ENCODE peak calls at places on chromosomes 16 and 17, in six cellular contexts. One of them, this sample, is unnamed.

GRCh38 chr16:1689853-1690252 is 11.8 kb downstream of the JPT2 start:
- DNase-seq in AG10803: no peak
- DNase-seq in GM18507: no peak
- DNase-seq in iris pigment epithelial cell: no peak
- DNase-seq in skeletal muscle cell: no peak
- DNase-seq in AG08395: no peak
- DNase-seq in this sample: no peak

GRCh38 chr17:7240375-7240774 is 1.1 kb upstream of the PHF23 start:
- DNase-seq in AG08395: no peak
- DNase-seq in AG10803: no peak
- DNase-seq in skeletal muscle cell: no peak
- DNase-seq in iris pigment epithelial cell: no peak
- DNase-seq in GM18507: no peak
- DNase-seq in this sample: no peak

GRCh38 chr17:47837401-47838039 is 3.6 kb downstream of the SCRN2 start:
- DNase-seq in AG08395: no peak
- DNase-seq in skeletal muscle cell: no peak
- DNase-seq in AG10803: no peak
- DNase-seq in GM18507: no peak
- DNase-seq in iris pigment epithelial cell: no peak
- DNase-seq in this sample: no peak

GRCh38 chr17:9928601-9929341 is 23.7 kb upstream of the RCVRN start:
- DNase-seq in AG10803: peak
- DNase-seq in iris pigment epithelial cell: peak
- DNase-seq in AG08395: peak
- DNase-seq in skeletal muscle cell: peak
- DNase-seq in GM18507: no peak
- DNase-seq in this sample: peak

GRCh38 chr16:47067203-47067602 is 76.5 kb downstream of the NETO2 start:
- DNase-seq in iris pigment epithelial cell: no peak
- DNase-seq in AG10803: no peak
- DNase-seq in skeletal muscle cell: no peak
- DNase-seq in AG08395: no peak
- DNase-seq in GM18507: no peak
- DNase-seq in this sample: no peak

GRCh38 chr17:12024332-12024731 is 3.7 kb downstream of the MAP2K4 start:
- DNase-seq in iris pigment epithelial cell: peak
- DNase-seq in AG08395: peak
- DNase-seq in AG10803: peak
- DNase-seq in skeletal muscle cell: peak
- DNase-seq in GM18507: no peak
- DNase-seq in this sample: no peak

GRCh38 chr16:2585651-2586081 is 47.8 kb downstream of the PDPK1 start:
- DNase-seq in AG10803: no peak
- DNase-seq in AG08395: no peak
- DNase-seq in iris pigment epithelial cell: no peak
- DNase-seq in skeletal muscle cell: no peak
- DNase-seq in GM18507: no peak
- DNase-seq in this sample: no peak

GRCh38 chr17:34542700-34543336 is 36.6 kb upstream of the TMEM132E start:
- DNase-seq in AG10803: peak
- DNase-seq in GM18507: no peak
- DNase-seq in iris pigment epithelial cell: peak
- DNase-seq in skeletal muscle cell: no peak
- DNase-seq in AG08395: peak
- DNase-seq in this sample: no peak

GRCh38 chr17:8250101-8250500 is 1.0 kb downstream of the PFAS start:
- DNase-seq in GM18507: no peak
- DNase-seq in iris pigment epithelial cell: no peak
- DNase-seq in AG08395: no peak
- DNase-seq in AG10803: no peak
- DNase-seq in skeletal muscle cell: no peak
- DNase-seq in this sample: no peak

GRCh38 chr16:81493755-81494433 is 49.3 kb downstream of the CMIP start:
- DNase-seq in skeletal muscle cell: peak
- DNase-seq in AG08395: peak
- DNase-seq in AG10803: peak
- DNase-seq in GM18507: no peak
- DNase-seq in iris pigment epithelial cell: peak
- DNase-seq in this sample: peak

GRCh38 chr16:58462997-58463891 is 36.7 kb upstream of the NDRG4 start:
- DNase-seq in GM18507: no peak
- DNase-seq in iris pigment epithelial cell: no peak
- DNase-seq in AG10803: no peak
- DNase-seq in AG08395: no peak
- DNase-seq in skeletal muscle cell: no peak
- DNase-seq in this sample: no peak

GRCh38 chr17:82213251-82214011 is 789 bp upstream of the CCDC57 start:
- DNase-seq in AG10803: peak
- DNase-seq in AG08395: peak
- DNase-seq in skeletal muscle cell: peak
- DNase-seq in iris pigment epithelial cell: peak
- DNase-seq in GM18507: no peak
- DNase-seq in this sample: no peak

This sample was measured in BJ.